ENCODE peak calls at places on chromosomes 13 and 19, in ten cellular contexts. E is psoas muscle; Q is lower lobe of right lung; S is dorsolateral prefrontal cortex; Z is HL-60; F is CD8-positive, alpha-beta memory T cell; H is fibroblast of lung; Y is AG04450; U is testis; I is brain microvascular endothelial cell. A is an unnamed sample.

GRCh38 chr19:45668342-45668871 is 386 bp downstream of the GIPR start:
- DNase-seq in E (no peak), Q (no peak), S (no peak), Z (peak), F (no peak), H (no peak), Y (no peak), U (no peak), I (no peak), A (no peak)

GRCh38 chr13:55263045-55263444 is 1877.7 kb upstream of the PRR20A start:
- DNase-seq in E (no peak), Q (no peak), S (no peak), Z (no peak), F (no peak), H (no peak), Y (no peak), U (no peak), I (no peak), A (no peak)

GRCh38 chr13:25771641-25772478 is 280.0 kb downstream of the SHISA2 start:
- DNase-seq in E (no peak), Q (no peak), S (no peak), Z (no peak), F (no peak), H (peak), Y (no peak), U (no peak), I (peak), A (peak)

GRCh38 chr13:87942204-87942603 is 271.0 kb downstream of the SLITRK5 start:
- DNase-seq in E (no peak), Q (no peak), S (no peak), Z (no peak), F (no peak), H (peak), Y (no peak), U (no peak), I (no peak), A (no peak)

GRCh38 chr13:61891420-61891819 is 475.8 kb upstream of the PCDH20 start:
- DNase-seq in E (no peak), Q (no peak), S (no peak), Z (no peak), F (no peak), H (no peak), Y (no peak), U (no peak), I (no peak), A (no peak)

GRCh38 chr19:15180451-15181390 is 20.1 kb downstream of the NOTCH3 start:
- DNase-seq in E (peak), Q (peak), S (no peak), Z (peak), F (no peak), H (no peak), Y (no peak), U (peak), I (no peak), A (no peak)

GRCh38 chr13:26219726-26220125 is 2.4 kb downstream of the RNF6 start:
- DNase-seq in E (no peak), Q (no peak), S (no peak), Z (no peak), F (no peak), H (peak), Y (no peak), U (no peak), I (no peak), A (no peak)

GRCh38 chr13:67440240-67440639 is 210.1 kb upstream of the PCDH9 start:
- DNase-seq in E (no peak), Q (no peak), S (no peak), Z (no peak), F (no peak), H (no peak), Y (no peak), U (no peak), I (no peak), A (no peak)

GRCh38 chr13:42494157-42494556 is 79.8 kb upstream of the TNFSF11 start:
- DNase-seq in E (no peak), Q (no peak), S (no peak), Z (no peak), F (no peak), H (no peak), Y (no peak), U (no peak), I (no peak), A (no peak)

GRCh38 chr19:19151418-19151817 is 13.1 kb upstream of the TMEM161A start:
- DNase-seq in E (no peak), Q (no peak), S (no peak), Z (no peak), F (no peak), H (no peak), Y (no peak), U (no peak), I (no peak), A (no peak)

GRCh38 chr19:18483119-18483518 is 38.8 kb downstream of the ELL start:
- DNase-seq in E (no peak), Q (no peak), S (no peak), Z (no peak), F (no peak), H (no peak), Y (no peak), U (no peak), I (no peak), A (no peak)

GRCh38 chr19:15259900-15260299 is 27.7 kb upstream of the EPHX3 start:
- DNase-seq in E (no peak), Q (no peak), S (no peak), Z (no peak), F (no peak), H (no peak), Y (no peak), U (no peak), I (no peak), A (no peak)

GRCh38 chr19:29879655-29879974 is 62.4 kb upstream of the URI1 start:
- DNase-seq in E (no peak), Q (no peak), S (no peak), Z (no peak), F (no peak), H (no peak), Y (no peak), U (no peak), I (no peak), A (no peak)

GRCh38 chr19:55079400-55080038 is 3.9 kb downstream of the EPS8L1 start:
- DNase-seq in E (no peak), Q (no peak), S (no peak), Z (no peak), F (no peak), H (no peak), Y (no peak), U (no peak), I (no peak), A (no peak)

GRCh38 chr19:23554548-23554947 is 132.5 kb downstream of the ZNF675 start:
- DNase-seq in E (no peak), Q (no peak), S (no peak), Z (no peak), F (no peak), H (no peak), Y (no peak), U (no peak), I (no peak), A (no peak)

GRCh38 chr19:49439841-49440240 is 1.5 kb downstream of the SLC17A7 start:
- DNase-seq in E (no peak), Q (no peak), S (no peak), Z (no peak), F (no peak), H (no peak), Y (no peak), U (no peak), I (no peak), A (no peak)

GRCh38 chr19:18109731-18110671 is 12.4 kb downstream of the MAST3 start:
- DNase-seq in E (peak), Q (peak), S (no peak), Z (peak), F (peak), H (no peak), Y (no peak), U (peak), I (no peak), A (no peak)

GRCh38 chr13:43303040-43303729 is 279.8 kb downstream of the DNAJC15 start:
- DNase-seq in E (peak), Q (no peak), S (peak), Z (peak), F (no peak), H (peak), Y (no peak), U (peak), I (peak), A (peak)

GRCh38 chr19:34220472-34221063 is 33.8 kb upstream of the GARRE1 start:
- DNase-seq in E (no peak), Q (no peak), S (no peak), Z (peak), F (peak), H (peak), Y (peak), U (peak), I (peak), A (no peak)

GRCh38 chr19:32691291-32691951 is at the start of gene NUDT19:
- DNase-seq in E (peak), Q (peak), S (peak), Z (peak), F (peak), H (peak), Y (peak), U (peak), I (peak), A (no peak)

GRCh38 chr13:73411067-73411809 is 352.4 kb downstream of the KLF5 start:
- DNase-seq in E (no peak), Q (no peak), S (no peak), Z (no peak), F (no peak), H (peak), Y (no peak), U (no peak), I (no peak), A (no peak)

GRCh38 chr13:79741006-79741405 is 260.1 kb downstream of the NDFIP2 start:
- DNase-seq in E (no peak), Q (no peak), S (no peak), Z (no peak), F (no peak), H (peak), Y (peak), U (peak), I (peak), A (no peak)

GRCh38 chr13:109381546-109382180 is 404.7 kb downstream of the IRS2 start:
- DNase-seq in E (no peak), Q (no peak), S (no peak), Z (no peak), F (no peak), H (peak), Y (peak), U (no peak), I (peak), A (peak)

GRCh38 chr13:93098972-93099371 is 127.6 kb upstream of the GPC6 start:
- DNase-seq in E (no peak), Q (no peak), S (no peak), Z (no peak), F (no peak), H (no peak), Y (no peak), U (no peak), I (no peak), A (no peak)

GRCh38 chr13:26965976-26966375 is 205.4 kb upstream of the GPR12 start:
- DNase-seq in E (peak), Q (peak), S (peak), Z (no peak), F (no peak), H (peak), Y (peak), U (peak), I (peak), A (peak)

GRCh38 chr13:113856716-113857065 is 7.2 kb downstream of the GAS6 start:
- DNase-seq in E (peak), Q (peak), S (no peak), Z (no peak), F (no peak), H (peak), Y (no peak), U (peak), I (no peak), A (no peak)

GRCh38 chr19:15108145-15108844 is 1.1 kb downstream of the SYDE1 start:
- DNase-seq in E (peak), Q (no peak), S (no peak), Z (no peak), F (no peak), H (no peak), Y (no peak), U (no peak), I (no peak), A (no peak)

GRCh38 chr13:82698383-82698782 is 1183.9 kb downstream of the SLITRK1 start:
- DNase-seq in E (no peak), Q (no peak), S (no peak), Z (no peak), F (no peak), H (no peak), Y (no peak), U (no peak), I (no peak), A (no peak)

GRCh38 chr19:6801397-6802086 is 29.0 kb downstream of the VAV1 start:
- DNase-seq in E (peak), Q (peak), S (no peak), Z (peak), F (peak), H (peak), Y (no peak), U (peak), I (no peak), A (no peak)
- H3K4me3 ChIP-seq in E (no peak), Q (peak), S (no peak), Z (peak), F (peak), H (no peak), Y (no peak), U (peak), I (no peak), A (no peak)

DNA sequence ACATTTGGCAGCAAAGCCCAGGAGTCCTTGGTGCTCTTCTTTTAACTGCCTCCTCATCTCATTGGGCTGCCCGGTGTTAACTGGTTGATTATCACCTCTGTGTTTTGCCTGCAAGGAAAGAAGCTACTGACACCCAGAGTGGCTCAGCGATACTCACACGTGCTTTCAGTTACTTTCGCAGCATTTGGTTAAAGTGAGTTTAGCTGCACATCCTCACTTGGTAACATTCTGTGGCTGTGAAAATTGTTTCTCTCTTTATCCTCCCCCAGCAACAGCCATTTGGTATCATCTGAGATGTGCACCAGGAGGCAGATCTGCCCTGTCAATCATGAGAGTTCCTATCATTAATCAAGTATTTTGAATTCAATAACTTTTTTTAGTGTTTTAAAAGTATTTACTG is 44.6 kb upstream of the GPR183 start:
- DNase-seq in E (no peak), Q (no peak), S (no peak), Z (no peak), F (no peak), H (no peak), Y (no peak), U (no peak), I (no peak), A (no peak)
- H3K4me3 ChIP-seq in E (no peak), Q (no peak), S (no peak), Z (no peak), F (peak), H (no peak), Y (no peak), U (no peak), I (no peak), A (no peak)

GRCh38 chr19:3407556-3408516 is 41.5 kb downstream of the NFIC start:
- DNase-seq in E (peak), Q (no peak), S (peak), Z (no peak), F (no peak), H (peak), Y (no peak), U (peak), I (peak), A (no peak)
- H3K4me3 ChIP-seq in E (peak), Q (peak), S (no peak), Z (no peak), F (no peak), H (peak), Y (no peak), U (no peak), I (no peak), A (no peak)

DNA sequence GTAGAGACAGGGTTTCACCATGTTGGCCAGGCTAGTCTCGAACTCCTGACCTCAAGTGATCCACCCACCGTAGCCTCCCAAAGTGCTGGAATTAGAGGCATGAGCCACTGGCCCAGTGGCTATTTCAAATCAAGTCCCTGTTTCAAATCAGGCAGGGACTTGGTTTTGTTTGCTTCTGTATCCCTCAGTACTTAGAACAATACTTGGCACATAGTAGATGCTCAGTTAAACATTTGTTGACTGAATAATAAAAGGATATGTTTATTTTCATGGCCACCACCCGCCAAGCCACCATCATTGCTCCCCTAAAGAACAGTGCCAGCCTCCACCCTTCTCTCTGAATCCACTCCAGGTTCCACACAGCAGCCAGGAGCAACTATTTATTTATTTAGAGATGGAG is 4.2 kb downstream of the RPS28 start:
- DNase-seq in E (peak), Q (no peak), S (no peak), Z (no peak), F (no peak), H (no peak), Y (no peak), U (no peak), I (no peak), A (no peak)
- H3K4me3 ChIP-seq in E (no peak), Q (no peak), S (no peak), Z (no peak), F (no peak), H (no peak), Y (no peak), U (no peak), I (no peak), A (no peak)

DNA sequence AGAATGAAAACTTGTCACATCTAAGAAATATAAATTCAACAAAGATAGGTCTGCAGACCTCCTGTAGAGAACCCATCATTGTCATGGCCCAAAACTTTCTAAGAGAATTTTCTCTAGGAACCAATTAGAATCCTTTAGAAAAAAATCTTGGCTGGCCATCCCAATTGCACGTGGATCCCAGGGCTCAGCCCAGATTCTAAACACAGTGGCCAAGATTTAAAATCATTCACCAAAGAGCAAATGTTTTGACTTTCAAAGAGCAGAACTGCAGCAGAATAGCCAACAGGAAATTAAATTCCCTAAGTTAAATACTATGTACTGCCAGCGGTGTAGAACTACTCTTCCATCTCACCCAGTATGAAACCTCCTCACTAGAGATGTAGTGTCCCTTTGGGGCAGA is 21.3 kb downstream of the IPO5 start:
- DNase-seq in E (no peak), Q (no peak), S (no peak), Z (no peak), F (no peak), H (no peak), Y (no peak), U (no peak), I (no peak), A (no peak)
- H3K4me3 ChIP-seq in E (no peak), Q (no peak), S (no peak), Z (no peak), F (no peak), H (no peak), Y (no peak), U (no peak), I (no peak), A (no peak)

GRCh38 chr13:51396352-51396751 is 56.5 kb downstream of the INTS6 start:
- DNase-seq in E (no peak), Q (no peak), S (no peak), Z (peak), F (no peak), H (no peak), Y (no peak), U (no peak), I (no peak), A (peak)
- H3K4me3 ChIP-seq in E (no peak), Q (no peak), S (no peak), Z (no peak), F (no peak), H (no peak), Y (no peak), U (no peak), I (no peak), A (no peak)

DNA sequence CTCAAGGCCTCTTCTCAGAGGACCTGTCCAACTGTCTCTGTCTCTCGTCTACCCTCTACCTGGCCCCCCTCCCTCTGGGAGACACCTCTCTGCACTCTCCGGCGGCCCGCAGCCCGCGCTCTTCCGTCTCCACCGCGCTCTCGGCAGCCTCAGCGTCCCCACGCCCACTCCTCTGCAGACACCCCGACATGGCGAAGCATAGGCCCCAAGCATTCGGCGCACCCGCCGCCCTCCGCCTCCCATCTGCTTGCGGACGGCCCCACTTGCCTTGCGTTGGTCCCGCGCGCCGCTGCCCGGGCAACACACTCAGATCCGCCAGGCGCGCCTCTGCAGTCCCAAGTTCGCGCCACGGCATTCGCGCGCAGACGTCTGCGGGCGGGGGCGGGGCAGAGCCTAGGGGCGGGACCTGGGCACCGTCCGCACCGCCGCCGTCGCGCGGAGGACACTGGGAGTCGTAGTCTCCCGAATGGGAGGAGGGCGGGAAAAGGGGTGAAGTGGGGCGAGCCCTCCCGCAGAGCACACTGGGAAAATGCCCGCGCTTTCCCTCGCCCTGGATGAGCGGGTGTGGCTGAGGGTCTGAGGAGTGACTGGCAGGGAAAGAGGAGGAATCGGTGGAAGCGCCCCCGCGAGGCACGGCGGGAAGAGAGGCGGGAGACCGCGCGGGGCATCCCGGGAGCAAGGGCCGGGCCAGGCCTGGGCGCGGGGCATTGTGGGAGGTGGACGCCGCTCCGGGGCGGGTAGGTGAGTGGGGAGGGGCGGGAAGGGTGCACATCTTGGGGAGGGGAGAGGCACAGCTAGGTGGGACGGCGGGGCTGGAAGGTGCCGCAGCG is at the start of the genes LIG1 and ZSWIM9:
- DNase-seq in E (peak), Q (peak), S (peak), Z (peak), F (peak), H (peak), Y (peak), U (peak), I (peak), A (peak)
- H3K4me3 ChIP-seq in E (peak), Q (peak), S (peak), Z (peak), F (peak), H (peak), Y (peak), U (peak), I (peak), A (peak)

DNA sequence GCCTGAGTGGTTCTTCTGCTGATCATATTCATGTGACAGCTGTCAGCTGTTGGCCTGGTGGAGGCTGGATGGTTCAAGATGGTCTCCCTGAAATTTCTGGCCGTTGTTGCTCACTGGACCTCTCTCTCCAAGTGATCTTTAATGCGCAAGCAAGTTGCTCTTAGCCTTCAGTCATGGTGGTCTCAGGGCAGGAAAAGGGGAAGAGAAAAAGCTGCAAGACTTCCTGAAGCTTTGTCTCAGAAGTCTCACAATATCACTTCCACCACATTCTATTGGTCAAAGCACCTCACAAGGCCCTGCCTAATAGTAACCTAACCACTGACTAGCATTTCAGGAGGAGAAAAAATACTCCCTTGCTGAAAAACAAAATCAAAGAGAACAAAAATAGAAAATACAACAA is 1.6 kb upstream of the ZNF567 start:
- DNase-seq in E (no peak), Q (no peak), S (no peak), Z (peak), F (no peak), H (no peak), Y (no peak), U (no peak), I (no peak), A (no peak)
- H3K4me3 ChIP-seq in E (peak), Q (no peak), S (no peak), Z (no peak), F (no peak), H (peak), Y (no peak), U (no peak), I (no peak), A (no peak)